ENCODE peak calls at places on chromosomes 1 and 21, in five cellular contexts. J is HFF-Myc, O is cardiac fibroblast, C is A172, P is cardiac septum. Z is an unnamed sample.
A peak's percentile ranks its signal among the peaks of the same experiment; 100 is the strongest.

GRCh38 chr1:11434506-11434905 is 44.4 kb upstream of the DISP3 start:
- DNase-seq in J (no peak), O (no peak), C (no peak), P (no peak), Z (no peak)

GRCh38 chr1:82931051-82931450 is 1067.9 kb downstream of the TTLL7 start:
- DNase-seq in J (no peak), O (peak; percentile 24), C (no peak), P (no peak), Z (no peak)

GRCh38 chr1:227445092-227445674 is 118.2 kb upstream of the ZNF678 start:
- DNase-seq in J (no peak), O (no peak), C (no peak), P (no peak), Z (no peak)

GRCh38 chr1:157104598-157105293 is 5.1 kb upstream of the ETV3L start:
- DNase-seq in J (no peak), O (no peak), C (peak; percentile 20), P (peak; percentile 24), Z (no peak)

GRCh38 chr1:178579562-178579961 is 66.7 kb downstream of the TEX35 start:
- DNase-seq in J (no peak), O (no peak), C (no peak), P (no peak), Z (no peak)

GRCh38 chr1:17315542-17316130 is 7.6 kb downstream of the PADI4 start:
- DNase-seq in J (no peak), O (no peak), C (no peak), P (no peak), Z (no peak)

GRCh38 chr1:174976436-174977107 is 23.2 kb upstream of the CACYBP start:
- DNase-seq in J (no peak), O (peak; percentile 59), C (peak; percentile 56), P (no peak), Z (no peak)

GRCh38 chr1:25131794-25132193 is 100.5 kb downstream of the SYF2 start:
- DNase-seq in J (no peak), O (no peak), C (no peak), P (no peak), Z (no peak)

GRCh38 chr1:180930687-180931086 is 18.0 kb downstream of the KIAA1614 start:
- DNase-seq in J (no peak), O (no peak), C (no peak), P (no peak), Z (no peak)

GRCh38 chr1:36306210-36306901 is at the start of gene SH3D21:
- DNase-seq in J (no peak), O (peak; percentile 25), C (no peak), P (no peak), Z (peak; percentile 52)

GRCh38 chr1:11822091-11822490 is 16.1 kb downstream of the CLCN6 start:
- DNase-seq in J (no peak), O (peak; percentile 44), C (no peak), P (no peak), Z (no peak)

GRCh38 chr1:196593955-196594354 is 14.3 kb downstream of the KCNT2 start:
- DNase-seq in J (no peak), O (no peak), C (no peak), P (no peak), Z (no peak)

GRCh38 chr1:245929224-245929623 is 577.9 kb downstream of the SMYD3 start:
- DNase-seq in J (no peak), O (no peak), C (no peak), P (no peak), Z (no peak)

GRCh38 chr1:197559244-197559643 is 216.0 kb downstream of the DENND1B start:
- DNase-seq in J (no peak), O (no peak), C (no peak), P (no peak), Z (no peak)

GRCh38 chr1:51714374-51715019 is 97.6 kb downstream of the OSBPL9 start:
- DNase-seq in J (no peak), O (no peak), C (no peak), P (no peak), Z (no peak)

GRCh38 chr1:25710583-25711347 is 89.2 kb upstream of the SELENON start:
- DNase-seq in J (no peak), O (no peak), C (no peak), P (peak; percentile 29), Z (no peak)

GRCh38 chr1:75502776-75503175 is 108.1 kb downstream of the SLC44A5 start:
- DNase-seq in J (no peak), O (peak; percentile 47), C (peak; percentile 56), P (no peak), Z (no peak)

GRCh38 chr1:78236711-78237110 is 190.9 kb downstream of the GIPC2 start:
- DNase-seq in J (no peak), O (no peak), C (no peak), P (no peak), Z (no peak)

GRCh38 chr1:177385760-177386698 is 215.3 kb downstream of the BRINP2 start:
- DNase-seq in J (no peak), O (no peak), C (no peak), P (no peak), Z (no peak)

GRCh38 chr1:97623220-97623619 is 297.6 kb downstream of the DPYD start:
- DNase-seq in J (no peak), O (no peak), C (no peak), P (no peak), Z (no peak)

GRCh38 chr1:43598622-43599021 is 51.3 kb upstream of the KDM4A start:
- DNase-seq in J (no peak), O (no peak), C (no peak), P (no peak), Z (no peak)

GRCh38 chr21:46089285-46089684 is 8.6 kb upstream of the COL6A2 start:
- DNase-seq in J (no peak), O (no peak), C (no peak), P (no peak), Z (no peak)

GRCh38 chr1:178628637-178629548 is 96.2 kb upstream of the RALGPS2 start:
- DNase-seq in J (no peak), O (peak; percentile 78), C (no peak), P (no peak), Z (no peak)

GRCh38 chr1:219442575-219442974 is 170.3 kb downstream of the ZC3H11B start:
- DNase-seq in J (no peak), O (no peak), C (peak; percentile 78), P (no peak), Z (no peak)

GRCh38 chr1:220818421-220819173 is 31.9 kb downstream of the MTARC1 start:
- DNase-seq in J (peak; percentile 88), O (peak; percentile 73), C (peak; percentile 77), P (no peak), Z (no peak)

GRCh38 chr1:24929091-24929875 is 793 bp downstream of the RUNX3 start:
- DNase-seq in J (no peak), O (no peak), C (no peak), P (no peak), Z (peak; percentile 74)

GRCh38 chr21:34812510-34813265 is 143.9 kb downstream of the CLIC6 start:
- DNase-seq in J (no peak), O (peak; percentile 58), C (peak; percentile 64), P (no peak), Z (no peak)

GRCh38 chr1:65255088-65256050 is 54.0 kb upstream of the DNAJC6 start:
- DNase-seq in J (no peak), O (peak; percentile 17), C (no peak), P (no peak), Z (no peak)